ENCODE peak calls at places on chromosomes 12 and 14, in five cellular contexts. S is Calu3; E is stimulated activated CD8-positive, alpha-beta memory T cell treated with anti-CD3 and anti-CD28 coated beads, Interleukin-7, amount 100 ng/mL, for 24 hours; I is GM19239; K is breast epithelium. D is an unnamed sample.

GRCh38 chr12:28568083-28568482 is 377.8 kb downstream of the CCDC91 start:
- DNase-seq in I (no peak), K (no peak), S (no peak), E (no peak), D (no peak)

GRCh38 chr14:103109789-103110415 is 13.4 kb upstream of the TNFAIP2 start:
- DNase-seq in E (no peak), K (no peak), S (no peak), I (no peak), D (no peak)

GRCh38 chr12:90908465-90908864 is 46.5 kb downstream of the CCER1 start:
- DNase-seq in E (no peak), I (no peak), K (no peak), S (no peak), D (no peak)

GRCh38 chr12:130873106-130873795 is 1.4 kb downstream of the RAN start:
- DNase-seq in K (no peak), I (no peak), S (no peak), E (no peak), D (no peak)

GRCh38 chr14:68361231-68361630 is 431.6 kb downstream of the ZFP36L1 start:
- DNase-seq in S (no peak), K (no peak), I (no peak), E (no peak), D (no peak)

GRCh38 chr12:86148612-86149011 is 107.6 kb downstream of the MGAT4C start:
- DNase-seq in S (no peak), E (no peak), I (no peak), K (no peak), D (no peak)

GRCh38 chr12:461425-461824 is 1.7 kb downstream of the B4GALNT3 start:
- DNase-seq in I (no peak), S (no peak), K (no peak), E (no peak), D (no peak)

GRCh38 chr12:32281098-32281497 is 118.3 kb upstream of the FGD4 start:
- DNase-seq in S (no peak), E (no peak), I (no peak), K (no peak), D (no peak)

D was measured in activated CD4-positive, CD25-positive, alpha-beta regulatory T cell treated with anti-CD3 and anti-CD28 coated beads, Interleukin-2, amount 50 U/mL, for 72 hours.